ENCODE peak calls at places on chromosomes 13 and 19, in nine cellular contexts. N is fibroblast of pulmonary artery, Y is fibroblast of lung, K is omental fat pad, S is HFF-Myc, F is thoracic aorta, I is IMR-90, T is esophagus squamous epithelium, B is natural killer cell. L is an unnamed sample.

GRCh38 chr13:76697277-76697676 is 188.9 kb downstream of the KCTD12 start:
- DNase-seq in K (no peak), I (no peak), B (no peak), Y (peak), F (no peak), N (no peak), T (no peak), S (no peak), L (no peak)

GRCh38 chr13:67184247-67184646 is 45.9 kb downstream of the PCDH9 start:
- DNase-seq in I (no peak), S (no peak), F (no peak), Y (no peak), K (no peak), B (no peak), N (no peak), T (no peak), L (no peak)

GRCh38 chr13:111217661-111218060 is 102.6 kb downstream of the ARHGEF7 start:
- DNase-seq in S (no peak), Y (no peak), K (no peak), T (no peak), F (no peak), B (no peak), I (no peak), N (no peak), L (no peak)

GRCh38 chr19:383922-384800 is 24.8 kb downstream of the C2CD4C start:
- DNase-seq in Y (no peak), S (no peak), T (no peak), F (no peak), B (no peak), K (peak), I (no peak), N (peak), L (no peak)

GRCh38 chr13:101868585-101869469 is 416.4 kb downstream of the ITGBL1 start:
- DNase-seq in Y (no peak), I (no peak), N (no peak), B (no peak), K (no peak), F (no peak), S (no peak), T (no peak), L (no peak)

GRCh38 chr19:53254451-53255341 is at the start of gene ZNF677:
- DNase-seq in Y (peak), F (peak), S (no peak), I (peak), N (peak), B (peak), K (peak), T (peak), L (peak)

GRCh38 chr13:110897521-110897920 is 17.3 kb downstream of the ANKRD10 start:
- DNase-seq in K (no peak), Y (no peak), I (no peak), T (no peak), S (no peak), B (no peak), N (no peak), F (no peak), L (no peak)

GRCh38 chr13:36135876-36136275 is 4.7 kb upstream of the DCLK1 start:
- DNase-seq in B (no peak), T (no peak), K (no peak), N (no peak), I (no peak), Y (no peak), S (no peak), F (no peak), L (no peak)

GRCh38 chr19:15010497-15011255 is 31.0 kb upstream of the SLC1A6 start:
- DNase-seq in T (no peak), I (no peak), K (no peak), F (no peak), B (no peak), Y (no peak), S (no peak), N (no peak), L (no peak)

GRCh38 chr13:110244096-110244830 is 62.7 kb downstream of the COL4A1 start:
- DNase-seq in T (no peak), I (peak), K (no peak), N (no peak), Y (peak), B (no peak), F (no peak), S (peak), L (no peak)

GRCh38 chr13:42355118-42355840 is 83.3 kb downstream of the AKAP11 start:
- DNase-seq in K (no peak), N (no peak), F (no peak), B (no peak), S (no peak), I (no peak), Y (no peak), T (no peak), L (peak)
- TF ChIP-seq CTCF in K (no peak), N (no peak), F (no peak), B (no peak), S (no peak), I (no peak), Y (no peak), T (no peak), L (no peak)

DNA sequence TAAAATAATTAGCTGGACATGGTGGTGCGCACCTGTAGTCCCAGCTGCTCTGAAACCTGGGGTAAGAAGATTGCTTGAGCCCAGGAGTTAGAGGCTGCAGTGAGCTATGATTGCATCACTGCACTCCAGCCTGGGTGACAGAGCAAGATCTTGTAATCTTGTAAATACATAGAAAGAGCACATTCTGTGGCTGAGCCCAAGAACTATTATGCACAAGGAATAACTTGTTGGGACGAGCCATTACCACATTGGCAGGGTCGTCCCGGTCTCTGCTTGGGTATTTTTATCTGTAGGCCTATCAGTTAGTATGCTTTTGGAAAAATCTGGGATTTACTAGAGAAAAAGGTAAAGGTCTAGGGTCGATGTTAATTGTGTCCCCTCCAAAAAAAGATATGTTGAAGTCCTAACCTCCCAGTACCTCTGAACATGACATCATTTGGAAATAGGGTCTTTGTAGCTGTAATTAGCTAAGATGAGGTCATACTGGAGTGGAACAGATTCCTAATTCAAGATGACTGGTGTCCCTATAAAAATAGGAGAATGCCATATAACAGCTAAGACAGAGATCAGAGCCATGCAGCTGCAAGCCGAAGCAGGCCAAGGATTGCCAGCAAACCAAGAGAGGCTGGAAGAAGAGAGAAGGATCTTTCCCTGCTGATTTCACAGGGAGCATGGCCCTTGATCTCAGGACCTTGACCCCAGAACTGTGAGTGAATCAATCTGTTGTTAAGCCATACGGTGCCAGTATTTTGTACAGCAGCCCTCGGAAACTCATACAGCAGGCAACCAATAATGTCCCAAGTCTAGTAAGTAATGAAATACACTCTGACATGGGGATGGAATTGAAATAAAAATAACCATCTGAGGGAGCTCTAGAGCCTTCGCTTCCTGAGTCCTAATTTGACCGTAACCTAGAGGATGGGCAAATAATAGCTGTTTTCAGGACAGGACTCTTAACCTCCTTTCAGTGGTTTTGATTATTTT is 77.0 kb downstream of the TM9SF2 start:
- DNase-seq in K (no peak), N (peak), Y (peak), S (no peak), T (no peak), B (no peak), I (no peak), F (no peak), L (no peak)
- TF ChIP-seq CTCF in K (no peak), N (peak), Y (peak), S (peak), T (no peak), B (no peak), I (peak), F (peak), L (peak)

GRCh38 chr19:8307400-8307964 is 676 bp downstream of the CD320 start:
- DNase-seq in Y (no peak), T (no peak), K (peak), S (no peak), I (no peak), B (no peak), F (no peak), N (no peak), L (no peak)
- TF ChIP-seq CTCF in Y (no peak), T (no peak), K (no peak), S (no peak), I (no peak), B (no peak), F (no peak), N (no peak), L (no peak)

GRCh38 chr13:21033866-21034601 is 27.4 kb downstream of the LATS2 start:
- DNase-seq in Y (no peak), I (no peak), T (no peak), F (no peak), B (no peak), S (no peak), N (no peak), K (no peak), L (no peak)

GRCh38 chr13:21033224-21033855 is 28.0 kb downstream of the LATS2 start:
- DNase-seq in I (no peak), S (no peak), B (no peak), T (no peak), F (no peak), Y (peak), N (peak), K (no peak), L (no peak)

GRCh38 chr13:21037656-21038055 is 23.7 kb downstream of the LATS2 start:
- DNase-seq in F (no peak), N (no peak), K (no peak), B (no peak), Y (no peak), S (no peak), T (no peak), I (no peak), L (no peak)

GRCh38 chr13:21032656-21033055 is 28.7 kb downstream of the LATS2 start:
- DNase-seq in B (no peak), T (no peak), S (no peak), F (no peak), Y (no peak), N (no peak), K (no peak), I (no peak), L (no peak)

DNA sequence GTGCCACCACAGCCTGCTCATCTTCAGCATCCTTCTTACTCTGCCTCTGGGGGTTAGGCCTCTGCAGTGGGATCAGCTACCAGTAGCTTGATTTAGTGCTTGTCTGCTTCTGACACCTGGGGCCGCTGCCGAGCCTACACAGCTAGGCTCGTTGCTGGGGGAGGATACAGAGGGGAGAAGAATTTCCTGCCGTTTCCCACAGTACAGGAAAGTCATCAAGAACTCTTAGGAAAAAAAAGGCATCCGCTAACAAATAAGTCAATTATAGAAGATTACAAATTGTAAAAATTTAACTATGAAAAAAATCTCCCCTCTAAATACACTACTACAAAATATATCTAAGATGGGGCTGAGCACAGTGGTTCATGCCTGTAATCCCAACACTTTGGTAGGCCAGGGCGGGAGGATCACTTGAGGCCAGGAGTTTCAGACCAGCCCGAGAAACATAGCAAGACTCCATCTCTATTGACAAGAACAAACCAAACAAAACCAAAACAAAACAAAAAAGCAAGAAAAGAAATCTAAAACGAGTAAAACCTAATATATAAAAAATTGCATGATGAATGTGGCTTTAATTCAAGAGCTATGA is 26.7 kb downstream of the LATS2 start:
- DNase-seq in N (peak), I (no peak), Y (no peak), S (no peak), B (no peak), K (no peak), T (no peak), F (no peak), L (peak)
- TF ChIP-seq CTCF in N (peak), I (peak), Y (peak), S (no peak), B (no peak), K (no peak), T (no peak), F (no peak), L (peak)

DNA sequence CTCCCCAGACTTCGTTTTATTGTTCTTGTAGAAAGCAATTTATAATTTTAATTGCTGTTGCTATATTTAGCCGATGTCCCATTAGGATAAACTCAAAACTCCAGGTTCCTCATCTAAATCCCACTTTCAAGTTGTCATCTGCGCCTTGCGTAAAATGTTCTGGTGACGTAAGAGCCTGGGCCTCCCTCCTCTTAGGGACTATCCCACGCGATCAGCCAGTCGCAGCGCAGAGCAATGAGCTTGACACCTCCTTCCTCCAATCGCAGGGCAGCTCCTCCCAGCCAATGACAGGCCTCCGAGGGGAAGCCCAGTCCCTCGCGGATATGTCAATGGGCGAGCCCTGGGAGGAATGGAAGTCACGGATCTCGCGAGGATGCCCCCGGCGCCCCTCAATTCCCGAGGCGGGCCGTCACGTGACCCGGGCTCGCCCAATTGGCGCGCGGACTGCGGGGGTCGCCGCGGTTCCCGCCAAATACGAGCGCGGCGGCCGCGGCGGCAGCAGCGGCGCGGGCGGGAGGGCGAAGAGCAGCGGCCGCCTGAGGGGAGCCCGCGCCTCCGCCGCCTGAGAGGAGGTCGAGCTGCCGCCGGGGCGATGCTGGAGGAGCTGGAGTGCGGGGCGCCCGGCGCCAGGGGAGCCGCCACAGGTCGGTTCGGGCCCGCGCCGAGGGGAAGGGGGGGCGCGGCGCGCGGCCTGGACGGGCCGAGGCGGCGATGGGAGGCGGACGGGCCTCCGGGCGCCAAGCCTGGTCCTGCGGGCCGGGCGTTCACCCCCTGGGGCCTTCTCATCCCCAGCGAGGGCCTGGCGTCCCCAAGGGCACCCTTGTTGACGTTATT is at the start of gene CHAF1A:
- DNase-seq in I (peak), N (peak), F (peak), Y (peak), S (peak), T (peak), B (peak), K (peak), L (peak)
- TF ChIP-seq CTCF in I (no peak), N (no peak), F (no peak), Y (no peak), S (no peak), T (peak), B (no peak), K (no peak), L (no peak)

DNA sequence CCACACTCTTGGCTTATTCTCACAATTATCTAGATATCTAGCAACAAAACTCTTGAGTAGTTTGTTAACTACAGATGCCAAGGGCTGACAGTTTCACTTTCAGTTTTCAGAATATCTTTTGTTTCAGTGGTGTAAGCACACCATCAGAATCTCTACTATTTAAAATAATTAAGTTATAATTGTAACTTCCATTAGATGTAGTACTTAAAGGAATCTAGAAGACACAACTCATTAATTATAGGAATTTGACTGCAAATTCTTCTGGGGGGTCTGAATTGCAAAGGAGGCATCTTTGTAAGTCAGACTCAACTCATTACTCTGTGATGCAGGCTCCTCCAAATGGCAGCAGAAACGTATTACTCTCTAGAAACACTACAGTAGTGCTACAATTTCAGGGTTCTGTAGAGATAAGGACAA is 44.9 kb upstream of the USPL1 start:
- DNase-seq in B (no peak), F (no peak), T (no peak), Y (peak), S (no peak), K (no peak), I (peak), N (peak), L (peak)
- TF ChIP-seq CTCF in B (no peak), F (peak), T (no peak), Y (peak), S (peak), K (no peak), I (peak), N (peak), L (peak)

GRCh38 chr19:40605201-40605971 is 4.2 kb downstream of the LTBP4 start:
- DNase-seq in K (no peak), F (no peak), T (no peak), Y (peak), S (no peak), B (peak), I (peak), N (peak), L (peak)
- TF ChIP-seq CTCF in K (no peak), F (no peak), T (peak), Y (no peak), S (peak), B (no peak), I (peak), N (no peak), L (peak)

GRCh38 chr13:51257187-51257586 is 35.0 kb downstream of the FAM124A start:
- DNase-seq in F (no peak), T (no peak), B (no peak), I (no peak), K (no peak), Y (no peak), N (no peak), S (no peak), L (no peak)
- TF ChIP-seq CTCF in F (no peak), T (no peak), B (no peak), I (no peak), K (no peak), Y (no peak), N (no peak), S (no peak), L (no peak)

L was measured in GM10248.